ENCODE peak calls at places on chromosomes 11 and 22, in four cellular contexts. R, I, U and B are unnamed samples.

GRCh38 chr11:11956006-11956405 is 52.4 kb downstream of the DKK3 start:
- DNase-seq in R (no peak), I (no peak), U (no peak), B (no peak)

GRCh38 chr22:31126128-31126868 is 3.5 kb downstream of the INPP5J start:
- DNase-seq in R (no peak), I (peak), U (no peak), B (no peak)

GRCh38 chr11:34960277-34960676 is 43.9 kb downstream of the PDHX start:
- DNase-seq in R (no peak), I (no peak), U (no peak), B (no peak)

GRCh38 chr22:39520874-39521857 is 804 bp downstream of the ATF4 start:
- DNase-seq in R (peak), I (no peak), U (no peak), B (peak)

GRCh38 chr22:19884954-19885751 is 30.5 kb upstream of the GNB1L start:
- DNase-seq in R (no peak), I (no peak), U (no peak), B (no peak)

GRCh38 chr11:96306933-96307747 is 35.9 kb downstream of the MAML2 start:
- DNase-seq in R (peak), I (no peak), U (no peak), B (peak)

GRCh38 chr22:39284142-39284980 is 35.1 kb downstream of the RPL3 start:
- DNase-seq in R (no peak), I (no peak), U (no peak), B (no peak)

GRCh38 chr11:35216962-35217667 is 78.1 kb downstream of the CD44 start:
- DNase-seq in R (no peak), I (peak), U (no peak), B (no peak)

GRCh38 chr11:84103096-84103495 is 816.9 kb upstream of the CCDC90B start:
- DNase-seq in R (no peak), I (no peak), U (no peak), B (no peak)

GRCh38 chr11:12841946-12842630 is 167.0 kb upstream of the RASSF10 start:
- DNase-seq in R (peak), I (no peak), U (no peak), B (peak)

GRCh38 chr11:19646921-19647320 is 65.7 kb upstream of the NAV2 start:
- DNase-seq in R (peak), I (no peak), U (no peak), B (no peak)

DNA sequence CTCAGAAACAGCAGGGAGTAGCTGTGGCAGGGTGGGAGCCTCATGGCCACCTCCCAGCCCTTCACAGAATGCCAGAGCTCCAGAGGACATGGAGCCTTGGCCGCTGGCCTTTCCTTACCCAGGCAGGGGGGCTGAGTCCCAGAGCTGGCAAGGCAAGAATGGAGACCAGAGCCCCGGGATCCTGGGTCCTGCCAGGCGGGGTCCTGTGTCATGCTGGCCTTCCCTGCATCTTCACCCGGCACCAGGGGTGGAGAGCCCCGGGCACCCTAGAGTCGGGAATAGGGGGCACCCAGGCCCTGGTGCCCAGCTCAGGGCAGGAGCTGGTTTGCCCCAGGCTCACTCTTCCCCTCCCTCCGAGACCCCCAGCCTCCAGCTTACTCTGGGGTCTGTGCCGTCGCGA is 519.9 kb downstream of the TBC1D22A start:
- DNase-seq in R (no peak), I (no peak), U (no peak), B (no peak)
- H3K56ac ChIP-seq in R (no peak), I (no peak), U (no peak), B (no peak)

DNA sequence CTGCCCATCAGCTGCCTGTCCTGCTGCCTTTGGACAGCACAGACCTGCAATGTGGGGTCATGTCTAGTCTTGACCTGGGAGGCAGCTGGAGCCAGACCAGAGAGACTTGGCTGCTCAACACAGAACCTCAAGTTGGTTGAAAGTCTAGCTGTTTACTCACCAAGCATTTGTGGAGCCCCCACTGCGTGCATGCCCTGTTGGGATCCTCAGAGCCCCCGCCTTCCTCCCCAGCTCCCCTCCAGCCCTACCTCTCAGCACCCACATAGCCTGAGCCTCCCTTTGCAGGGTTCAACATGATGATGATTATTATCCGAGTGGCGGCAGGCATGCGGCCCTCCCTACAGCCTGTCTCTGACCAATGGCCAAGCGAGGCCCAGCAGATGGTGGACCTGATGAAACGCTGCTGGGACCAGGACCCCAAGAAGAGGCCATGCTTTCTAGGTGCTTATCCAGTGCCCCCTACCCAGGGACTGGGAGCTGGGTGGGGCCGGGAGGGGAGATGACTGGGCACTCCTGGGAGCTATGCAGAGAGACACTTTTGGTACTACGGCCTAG is 8.3 kb downstream of the ANKK1 start:
- DNase-seq in R (no peak), I (no peak), U (no peak), B (no peak)
- H3K56ac ChIP-seq in R (no peak), I (no peak), U (no peak), B (no peak)

DNA sequence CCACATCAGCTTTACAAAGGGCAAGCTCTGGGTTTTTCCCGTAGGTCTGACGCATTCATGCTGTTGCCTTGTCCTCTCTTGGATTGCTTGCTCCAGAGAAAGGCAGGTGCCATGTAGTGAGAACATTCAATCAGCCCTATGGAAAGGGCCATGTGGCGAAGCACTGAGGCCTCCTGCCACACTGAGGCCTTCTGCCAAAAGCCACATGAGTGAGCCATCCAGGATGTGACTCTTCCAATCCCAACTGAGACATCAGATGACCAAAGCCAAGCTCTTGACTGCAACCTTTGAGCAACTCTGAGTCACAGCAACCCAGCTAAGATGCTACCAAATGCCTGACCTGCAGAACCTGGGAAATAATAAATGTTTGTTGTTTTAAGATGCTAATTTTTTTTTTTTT is 9.0 kb upstream of the PANX3 start:
- DNase-seq in R (peak), I (no peak), U (no peak), B (no peak)
- H3K56ac ChIP-seq in R (no peak), I (no peak), U (no peak), B (no peak)

GRCh38 chr11:125384825-125385224 is 111.2 kb downstream of the FEZ1 start:
- DNase-seq in R (no peak), I (no peak), U (no peak), B (no peak)
- H3K56ac ChIP-seq in R (no peak), I (no peak), U (no peak), B (no peak)

GRCh38 chr11:112100457-112100856 is 13.8 kb downstream of the SDHD start:
- DNase-seq in R (peak), I (no peak), U (no peak), B (no peak)

GRCh38 chr11:112097734-112098528 is 11.3 kb downstream of the SDHD start:
- DNase-seq in R (no peak), I (no peak), U (no peak), B (no peak)

DNA sequence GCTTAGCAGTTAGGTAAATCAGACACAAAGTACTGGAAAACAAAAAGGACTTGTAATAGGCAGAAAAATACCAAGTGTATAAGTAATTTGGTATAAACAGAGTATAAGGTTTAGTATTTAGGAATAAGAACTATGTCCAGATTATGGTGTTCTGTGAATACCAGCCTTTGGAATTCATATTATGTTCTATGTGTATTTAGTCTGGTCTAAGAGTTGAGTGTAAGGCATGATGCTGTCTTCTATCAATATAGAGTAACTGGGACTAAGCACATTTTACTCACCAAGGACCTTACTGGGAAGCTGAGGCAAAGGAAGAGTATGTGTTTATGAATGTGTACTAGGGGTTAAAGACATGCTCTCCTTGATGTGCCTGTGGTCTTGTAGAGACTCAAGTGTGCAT is 9.5 kb downstream of the SDHD start:
- DNase-seq in R (peak), I (no peak), U (no peak), B (no peak)
- H3K56ac ChIP-seq in R (peak), I (no peak), U (no peak), B (no peak)

DNA sequence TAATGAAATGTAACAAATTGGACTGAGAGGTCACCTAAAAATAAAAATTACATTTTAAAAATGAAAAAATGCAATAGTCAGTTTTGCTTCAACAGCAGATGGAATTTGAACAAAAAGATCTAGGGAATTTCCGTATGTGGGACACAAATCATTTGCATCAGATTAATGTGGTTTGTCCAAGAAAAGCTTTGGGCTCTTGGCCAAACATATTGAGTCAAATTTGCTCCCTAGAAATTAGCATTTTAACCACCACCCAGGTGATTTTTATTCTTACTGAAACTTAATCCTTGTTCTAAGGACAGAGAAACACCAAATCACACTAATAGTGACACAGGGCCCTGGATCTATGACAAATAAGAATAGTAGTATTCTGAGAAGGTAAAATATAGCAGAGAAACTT is 1477.8 kb downstream of the FAM181B start:
- DNase-seq in R (no peak), I (no peak), U (no peak), B (no peak)
- H3K56ac ChIP-seq in R (no peak), I (no peak), U (no peak), B (no peak)

GRCh38 chr11:119739975-119740374 is 11.0 kb upstream of the NECTIN1 start:
- DNase-seq in R (no peak), I (no peak), U (no peak), B (peak)
- H3K56ac ChIP-seq in R (no peak), I (no peak), U (no peak), B (no peak)

GRCh38 chr11:126772267-126772666 is 228.3 kb downstream of the KIRREL3 start:
- DNase-seq in R (no peak), I (no peak), U (no peak), B (no peak)

GRCh38 chr11:126781942-126782341 is 218.6 kb downstream of the KIRREL3 start:
- DNase-seq in R (no peak), I (no peak), U (no peak), B (peak)

GRCh38 chr11:126776125-126776524 is 224.4 kb downstream of the KIRREL3 start:
- DNase-seq in R (no peak), I (no peak), U (no peak), B (no peak)
- H3K56ac ChIP-seq in R (no peak), I (no peak), U (no peak), B (no peak)